ENCODE peak calls at places on chromosome 21, in nine cellular contexts. One of them, this sample, is unnamed.

GRCh38 chr21:41289431-41289830 is 27.2 kb upstream of the FAM3B start:
- DNase-seq in GM23338: peak
- DNase-seq in GM03348: no peak
- DNase-seq in astrocyte: no peak
- DNase-seq in KG1: no peak
- DNase-seq in lower leg skin: no peak
- DNase-seq in stimulated activated naive CD8-positive, alpha-beta T cell treated with anti-CD3 and anti-CD28 coated beads, Interleukin-15, amount 100 ng/mL, for 72 hours: no peak
- DNase-seq in BJ: no peak
- DNase-seq in head of caudate nucleus: peak
- DNase-seq in this sample: no peak

GRCh38 chr21:44436958-44437357 is 18.4 kb upstream of the LRRC3 start:
- DNase-seq in GM23338: no peak
- DNase-seq in GM03348: no peak
- DNase-seq in astrocyte: no peak
- DNase-seq in KG1: no peak
- DNase-seq in lower leg skin: peak
- DNase-seq in stimulated activated naive CD8-positive, alpha-beta T cell treated with anti-CD3 and anti-CD28 coated beads, Interleukin-15, amount 100 ng/mL, for 72 hours: no peak
- DNase-seq in BJ: no peak
- DNase-seq in head of caudate nucleus: no peak
- DNase-seq in this sample: no peak

GRCh38 chr21:29002442-29003144 is 9.9 kb upstream of the LTN1 start:
- DNase-seq in GM23338: peak
- DNase-seq in GM03348: peak
- DNase-seq in astrocyte: peak
- DNase-seq in KG1: peak
- DNase-seq in lower leg skin: peak
- DNase-seq in stimulated activated naive CD8-positive, alpha-beta T cell treated with anti-CD3 and anti-CD28 coated beads, Interleukin-15, amount 100 ng/mL, for 72 hours: peak
- DNase-seq in BJ: peak
- DNase-seq in head of caudate nucleus: peak
- DNase-seq in this sample: peak

GRCh38 chr21:42432695-42433094 is 29.0 kb downstream of the UBASH3A start:
- DNase-seq in GM23338: no peak
- DNase-seq in GM03348: no peak
- DNase-seq in astrocyte: no peak
- DNase-seq in KG1: no peak
- DNase-seq in lower leg skin: no peak
- DNase-seq in stimulated activated naive CD8-positive, alpha-beta T cell treated with anti-CD3 and anti-CD28 coated beads, Interleukin-15, amount 100 ng/mL, for 72 hours: no peak
- DNase-seq in BJ: no peak
- DNase-seq in head of caudate nucleus: no peak
- DNase-seq in this sample: no peak

GRCh38 chr21:42389449-42389835 is 6.4 kb downstream of the TMPRSS3 start:
- DNase-seq in GM23338: peak
- DNase-seq in GM03348: no peak
- DNase-seq in astrocyte: no peak
- DNase-seq in KG1: no peak
- DNase-seq in lower leg skin: no peak
- DNase-seq in stimulated activated naive CD8-positive, alpha-beta T cell treated with anti-CD3 and anti-CD28 coated beads, Interleukin-15, amount 100 ng/mL, for 72 hours: no peak
- DNase-seq in BJ: no peak
- DNase-seq in head of caudate nucleus: no peak
- DNase-seq in this sample: no peak

GRCh38 chr21:35850029-35850428 is 210.3 kb downstream of the SETD4 start:
- DNase-seq in GM23338: no peak
- DNase-seq in GM03348: peak
- DNase-seq in astrocyte: peak
- DNase-seq in KG1: no peak
- DNase-seq in lower leg skin: no peak
- DNase-seq in stimulated activated naive CD8-positive, alpha-beta T cell treated with anti-CD3 and anti-CD28 coated beads, Interleukin-15, amount 100 ng/mL, for 72 hours: no peak
- DNase-seq in BJ: peak
- DNase-seq in head of caudate nucleus: no peak
- DNase-seq in this sample: no peak

GRCh38 chr21:46117586-46118304 is 19.8 kb downstream of the COL6A2 start:
- DNase-seq in GM23338: no peak
- DNase-seq in GM03348: no peak
- DNase-seq in astrocyte: no peak
- DNase-seq in KG1: no peak
- DNase-seq in lower leg skin: peak
- DNase-seq in stimulated activated naive CD8-positive, alpha-beta T cell treated with anti-CD3 and anti-CD28 coated beads, Interleukin-15, amount 100 ng/mL, for 72 hours: no peak
- DNase-seq in BJ: no peak
- DNase-seq in head of caudate nucleus: no peak
- DNase-seq in this sample: no peak

GRCh38 chr21:25501448-25501847 is 105.8 kb downstream of the MRPL39 start:
- DNase-seq in GM23338: no peak
- DNase-seq in GM03348: no peak
- DNase-seq in astrocyte: no peak
- DNase-seq in KG1: no peak
- DNase-seq in lower leg skin: no peak
- DNase-seq in stimulated activated naive CD8-positive, alpha-beta T cell treated with anti-CD3 and anti-CD28 coated beads, Interleukin-15, amount 100 ng/mL, for 72 hours: no peak
- DNase-seq in BJ: no peak
- DNase-seq in head of caudate nucleus: no peak
- DNase-seq in this sample: no peak

GRCh38 chr21:44582055-44582454 is 1.7 kb upstream of the KRTAP10-5 start:
- DNase-seq in GM23338: no peak
- DNase-seq in GM03348: no peak
- DNase-seq in astrocyte: no peak
- DNase-seq in KG1: no peak
- DNase-seq in lower leg skin: peak
- DNase-seq in stimulated activated naive CD8-positive, alpha-beta T cell treated with anti-CD3 and anti-CD28 coated beads, Interleukin-15, amount 100 ng/mL, for 72 hours: no peak
- DNase-seq in BJ: no peak
- DNase-seq in head of caudate nucleus: no peak
- DNase-seq in this sample: no peak

GRCh38 chr21:25459993-25460392 is 147.3 kb downstream of the MRPL39 start:
- DNase-seq in GM23338: no peak
- DNase-seq in GM03348: no peak
- DNase-seq in astrocyte: no peak
- DNase-seq in KG1: no peak
- DNase-seq in lower leg skin: no peak
- DNase-seq in stimulated activated naive CD8-positive, alpha-beta T cell treated with anti-CD3 and anti-CD28 coated beads, Interleukin-15, amount 100 ng/mL, for 72 hours: no peak
- DNase-seq in BJ: no peak
- DNase-seq in head of caudate nucleus: no peak
- DNase-seq in this sample: no peak

GRCh38 chr21:30831194-30831765 is 1.7 kb upstream of the KRTAP7-1 start:
- DNase-seq in GM23338: peak
- DNase-seq in GM03348: no peak
- DNase-seq in astrocyte: no peak
- DNase-seq in KG1: peak
- DNase-seq in lower leg skin: no peak
- DNase-seq in stimulated activated naive CD8-positive, alpha-beta T cell treated with anti-CD3 and anti-CD28 coated beads, Interleukin-15, amount 100 ng/mL, for 72 hours: peak
- DNase-seq in BJ: no peak
- DNase-seq in head of caudate nucleus: no peak
- DNase-seq in this sample: peak

GRCh38 chr21:44822484-44823178 is 4.8 kb upstream of the SUMO3 start:
- DNase-seq in GM23338: no peak
- DNase-seq in GM03348: no peak
- DNase-seq in astrocyte: no peak
- DNase-seq in KG1: no peak
- DNase-seq in lower leg skin: no peak
- DNase-seq in stimulated activated naive CD8-positive, alpha-beta T cell treated with anti-CD3 and anti-CD28 coated beads, Interleukin-15, amount 100 ng/mL, for 72 hours: no peak
- DNase-seq in BJ: no peak
- DNase-seq in head of caudate nucleus: no peak
- DNase-seq in this sample: no peak

GRCh38 chr21:36917487-36918158 is 48.8 kb downstream of the HLCS start:
- DNase-seq in GM23338: peak
- DNase-seq in GM03348: peak
- DNase-seq in astrocyte: peak
- DNase-seq in KG1: no peak
- DNase-seq in lower leg skin: peak
- DNase-seq in stimulated activated naive CD8-positive, alpha-beta T cell treated with anti-CD3 and anti-CD28 coated beads, Interleukin-15, amount 100 ng/mL, for 72 hours: no peak
- DNase-seq in BJ: no peak
- DNase-seq in head of caudate nucleus: peak
- DNase-seq in this sample: peak

GRCh38 chr21:46667191-46667734 is 31.8 kb downstream of the PRMT2 start:
- DNase-seq in GM23338: peak
- DNase-seq in GM03348: peak
- DNase-seq in astrocyte: peak
- DNase-seq in KG1: no peak
- DNase-seq in lower leg skin: no peak
- DNase-seq in stimulated activated naive CD8-positive, alpha-beta T cell treated with anti-CD3 and anti-CD28 coated beads, Interleukin-15, amount 100 ng/mL, for 72 hours: peak
- DNase-seq in BJ: no peak
- DNase-seq in head of caudate nucleus: no peak
- DNase-seq in this sample: peak

GRCh38 chr21:44751186-44751798 is 39.9 kb upstream of the TSPEAR start:
- DNase-seq in GM23338: no peak
- DNase-seq in GM03348: no peak
- DNase-seq in astrocyte: no peak
- DNase-seq in KG1: no peak
- DNase-seq in lower leg skin: no peak
- DNase-seq in stimulated activated naive CD8-positive, alpha-beta T cell treated with anti-CD3 and anti-CD28 coated beads, Interleukin-15, amount 100 ng/mL, for 72 hours: no peak
- DNase-seq in BJ: no peak
- DNase-seq in head of caudate nucleus: no peak
- DNase-seq in this sample: no peak

GRCh38 chr21:37566790-37567725 is 200.5 kb downstream of the DYRK1A start:
- DNase-seq in GM23338: no peak
- DNase-seq in GM03348: no peak
- DNase-seq in astrocyte: no peak
- DNase-seq in KG1: no peak
- DNase-seq in lower leg skin: no peak
- DNase-seq in stimulated activated naive CD8-positive, alpha-beta T cell treated with anti-CD3 and anti-CD28 coated beads, Interleukin-15, amount 100 ng/mL, for 72 hours: no peak
- DNase-seq in BJ: no peak
- DNase-seq in head of caudate nucleus: no peak
- DNase-seq in this sample: no peak

GRCh38 chr21:42666918-42667317 is 13.5 kb downstream of the PDE9A start:
- DNase-seq in GM23338: no peak
- DNase-seq in GM03348: no peak
- DNase-seq in astrocyte: no peak
- DNase-seq in KG1: no peak
- DNase-seq in lower leg skin: no peak
- DNase-seq in stimulated activated naive CD8-positive, alpha-beta T cell treated with anti-CD3 and anti-CD28 coated beads, Interleukin-15, amount 100 ng/mL, for 72 hours: no peak
- DNase-seq in BJ: no peak
- DNase-seq in head of caudate nucleus: peak
- DNase-seq in this sample: no peak

GRCh38 chr21:41074607-41075184 is 93.3 kb upstream of the BACE2 start:
- DNase-seq in GM23338: no peak
- DNase-seq in GM03348: no peak
- DNase-seq in astrocyte: no peak
- DNase-seq in KG1: no peak
- DNase-seq in lower leg skin: no peak
- DNase-seq in stimulated activated naive CD8-positive, alpha-beta T cell treated with anti-CD3 and anti-CD28 coated beads, Interleukin-15, amount 100 ng/mL, for 72 hours: no peak
- DNase-seq in BJ: no peak
- DNase-seq in head of caudate nucleus: no peak
- DNase-seq in this sample: no peak

GRCh38 chr21:41873005-41873404 is 6.1 kb downstream of the PRDM15 start:
- DNase-seq in GM23338: peak
- DNase-seq in GM03348: no peak
- DNase-seq in astrocyte: no peak
- DNase-seq in KG1: no peak
- DNase-seq in lower leg skin: no peak
- DNase-seq in stimulated activated naive CD8-positive, alpha-beta T cell treated with anti-CD3 and anti-CD28 coated beads, Interleukin-15, amount 100 ng/mL, for 72 hours: no peak
- DNase-seq in BJ: no peak
- DNase-seq in head of caudate nucleus: no peak
- DNase-seq in this sample: peak